ENCODE peak calls at places on chromosomes 7 and 10, in eight cellular contexts. H, B, Q, A, U, O, I and K are unnamed samples.

GRCh38 chr7:112649560-112649959 is 140.6 kb downstream of the TMEM168 start:
- DNase-seq in Q (no peak), I (no peak), H (no peak), U (no peak), O (no peak), A (no peak), B (no peak), K (no peak)

GRCh38 chr10:122021421-122021820 is 32.5 kb downstream of the TACC2 start:
- DNase-seq in I (no peak), H (no peak), A (no peak), O (no peak), B (no peak), U (no peak), Q (no peak), K (no peak)

GRCh38 chr10:120782336-120782735 is 68.8 kb upstream of the WDR11 start:
- DNase-seq in B (no peak), O (no peak), A (no peak), Q (no peak), H (no peak), I (no peak), U (no peak), K (no peak)

GRCh38 chr7:836429-836828 is 4.2 kb downstream of the SUN1 start:
- DNase-seq in O (no peak), A (peak; percentile 48), I (no peak), B (no peak), H (peak; percentile 86), Q (no peak), U (no peak), K (no peak)

GRCh38 chr7:115116773-115117715 is 195.2 kb downstream of the MDFIC start:
- DNase-seq in B (no peak), A (no peak), I (no peak), U (no peak), O (no peak), Q (no peak), H (no peak), K (no peak)

GRCh38 chr10:100025528-100026070 is 15.9 kb upstream of the DNMBP start:
- DNase-seq in U (no peak), B (no peak), I (no peak), H (no peak), Q (no peak), O (no peak), A (peak; percentile 29), K (no peak)

GRCh38 chr10:4651404-4652037 is 174.5 kb upstream of the AKR1E2 start:
- DNase-seq in Q (no peak), I (no peak), B (no peak), O (no peak), U (no peak), A (no peak), H (no peak), K (no peak)

GRCh38 chr10:5832946-5833345 is 19.7 kb upstream of the GDI2 start:
- DNase-seq in Q (no peak), O (no peak), U (no peak), B (no peak), A (no peak), H (no peak), I (no peak), K (peak; percentile 31)

GRCh38 chr10:117366741-117367140 is 8.5 kb downstream of the PDZD8 start:
- DNase-seq in A (no peak), U (no peak), H (no peak), B (no peak), Q (no peak), I (no peak), O (no peak), K (no peak)

GRCh38 chr10:6721964-6722615 is 142.0 kb upstream of the PRKCQ start:
- DNase-seq in O (no peak), A (no peak), U (no peak), Q (peak; percentile 36), H (no peak), I (no peak), B (no peak), K (no peak)

GRCh38 chr7:148664319-148664718 is 34.4 kb upstream of the CUL1 start:
- DNase-seq in Q (peak; percentile 55), A (no peak), H (peak; percentile 77), B (peak; percentile 63), U (no peak), I (no peak), O (no peak), K (no peak)

GRCh38 chr10:61000769-61001730 is 57.1 kb upstream of the RHOBTB1 start:
- DNase-seq in B (no peak), H (no peak), I (no peak), U (peak; percentile 90), Q (no peak), A (peak; percentile 84), O (no peak), K (no peak)

GRCh38 chr10:61898435-61898778 is 3.1 kb upstream of the ARID5B start:
- DNase-seq in Q (no peak), H (no peak), U (no peak), B (no peak), I (no peak), O (no peak), A (no peak), K (no peak)

GRCh38 chr10:22503315-22504090 is 158.2 kb downstream of the SPAG6 start:
- DNase-seq in A (no peak), U (peak; percentile 25), Q (no peak), I (no peak), H (no peak), B (no peak), O (no peak), K (no peak)

GRCh38 chr10:368579-369255 is 233.5 kb downstream of the ZMYND11 start:
- DNase-seq in O (no peak), H (no peak), I (no peak), A (no peak), U (no peak), Q (no peak), B (no peak), K (no peak)

GRCh38 chr7:30403477-30403876 is 75.1 kb downstream of the NOD1 start:
- DNase-seq in B (no peak), O (no peak), U (peak; percentile 18), H (no peak), I (no peak), Q (no peak), A (no peak), K (no peak)

GRCh38 chr10:99872367-99873162 is 90.1 kb downstream of the ABCC2 start:
- DNase-seq in I (no peak), B (no peak), O (no peak), A (no peak), Q (no peak), U (no peak), H (no peak), K (no peak)

GRCh38 chr10:125018576-125019143 is 76.7 kb downstream of the ZRANB1 start:
- DNase-seq in A (no peak), U (no peak), I (no peak), B (no peak), O (no peak), H (peak; percentile 89), Q (no peak), K (no peak)

GRCh38 chr7:65239707-65240352 is 133.8 kb upstream of the ZNF92 start:
- DNase-seq in H (no peak), U (no peak), A (peak; percentile 82), B (no peak), I (peak; percentile 44), O (no peak), Q (no peak), K (peak; percentile 48)

GRCh38 chr10:77091745-77092144 is 545.9 kb downstream of the KCNMA1 start:
- DNase-seq in H (no peak), A (no peak), O (no peak), U (no peak), Q (no peak), I (no peak), B (no peak), K (no peak)

GRCh38 chr10:5537684-5538083 is 12.9 kb downstream of the CALML3 start:
- DNase-seq in Q (no peak), A (no peak), U (no peak), I (no peak), H (peak; percentile 39), O (no peak), B (no peak), K (no peak)

DNA sequence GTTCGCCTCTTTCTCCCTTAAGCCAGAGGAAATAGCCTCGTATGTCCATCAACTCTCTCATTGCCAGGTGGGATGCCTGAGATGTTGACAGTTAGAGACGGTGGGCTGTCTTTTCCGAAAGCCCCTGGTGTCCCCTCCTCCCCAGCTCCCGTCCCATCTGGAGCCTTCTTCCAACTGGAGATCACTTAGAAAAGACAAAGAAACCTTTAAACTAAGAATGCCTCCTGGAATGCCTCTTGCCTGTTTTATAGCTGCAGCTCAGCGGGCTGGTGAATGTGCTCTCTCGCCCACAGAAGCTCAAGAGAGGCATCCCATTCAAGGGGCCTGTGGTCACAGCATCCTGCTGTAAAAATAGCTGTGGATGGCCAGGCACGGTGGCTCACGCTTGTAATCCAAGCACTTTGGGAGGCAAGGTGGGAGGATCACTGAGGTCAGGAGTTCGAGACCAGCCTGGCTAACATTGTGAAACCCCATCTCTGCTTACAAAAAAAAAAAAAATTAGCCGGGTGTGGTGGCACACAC is 5.2 kb upstream of the MYL10 start:
- DNase-seq in H (no peak), Q (no peak), B (no peak), I (peak; percentile 34), A (no peak), U (no peak), O (no peak), K (no peak)
- H3K27ac ChIP-seq in H (no peak overlapping the region), Q (no peak overlapping the region), B (no peak overlapping the region), I (no peak overlapping the region), A (no peak overlapping the region), U (no peak overlapping the region), O (no peak overlapping the region), K (no peak overlapping the region)

GRCh38 chr7:73624669-73625001 is 313 bp upstream of the MLXIPL start:
- DNase-seq in A (no peak), O (no peak), U (no peak), Q (no peak), I (no peak), H (no peak), B (no peak), K (no peak)
- H3K4me3 ChIP-seq in A (peak overlapping the region; percentile 59), O (peak overlapping the region; percentile 33), U (peak overlapping the region; percentile 68), Q (no peak overlapping the region), I (no peak overlapping the region), H (peak overlapping the region; percentile 31), B (peak overlapping the region; percentile 57), K (no peak overlapping the region)

GRCh38 chr7:63998549-63998948 is at the start of gene ZNF722:
- DNase-seq in H (no peak), A (no peak), U (no peak), B (no peak), Q (no peak), I (no peak), O (no peak), K (no peak)
- H3K9me3 ChIP-seq in H (no peaks in the 10 kb centered on the region), A (peaks cover 21% of the 10 kb centered on the region), U (no peaks in the 10 kb centered on the region), B (peaks cover 67% of the 10 kb centered on the region), Q (no peaks in the 10 kb centered on the region), I (no peaks in the 10 kb centered on the region), O (no peaks in the 10 kb centered on the region), K (peaks cover 13% of the 10 kb centered on the region)

DNA sequence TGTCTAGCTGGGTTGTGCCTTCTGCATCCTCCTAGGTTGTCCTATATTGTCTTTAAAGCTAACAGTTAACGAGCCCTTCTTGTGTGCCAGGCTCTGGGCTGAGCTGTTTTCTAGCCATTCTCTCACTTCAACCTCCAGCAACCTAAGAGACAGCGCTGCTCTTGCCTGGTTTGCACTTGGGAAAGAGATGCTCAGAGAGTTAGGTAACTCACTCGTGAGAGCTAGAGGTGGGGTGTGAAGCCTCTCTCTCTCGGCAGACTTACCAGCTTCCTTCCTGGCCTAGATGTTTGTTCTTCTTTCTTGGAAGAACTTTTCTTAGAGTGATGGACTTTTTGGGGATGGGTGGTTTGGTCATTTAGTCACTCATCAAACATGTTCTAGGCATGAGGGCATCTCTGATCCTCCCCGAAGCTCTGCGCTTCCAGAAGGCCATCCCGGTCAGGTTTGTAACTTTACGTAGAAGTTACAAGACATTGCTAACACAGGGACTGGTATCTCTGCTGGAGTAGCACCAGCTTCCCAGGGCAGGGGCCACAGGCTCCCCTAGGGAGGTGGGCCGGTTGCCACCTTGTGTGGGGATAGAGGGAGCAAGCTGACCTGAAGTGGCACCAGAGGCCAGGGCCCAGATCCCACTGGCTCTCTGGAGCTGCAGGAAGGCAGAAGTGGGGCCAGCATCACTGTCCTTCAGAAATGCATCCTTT is 14.3 kb downstream of the TSPAN15 start:
- DNase-seq in O (no peak), A (no peak), I (no peak), U (no peak), B (no peak), H (no peak), Q (no peak), K (no peak)
- H3K27ac ChIP-seq in O (no peak overlapping the region), A (no peak overlapping the region), I (no peak overlapping the region), U (no peak overlapping the region), B (peak overlapping the region; percentile 80), H (no peak overlapping the region), Q (peak overlapping the region; percentile 92), K (peak overlapping the region; percentile 22)